ENCODE peak calls at places on chromosome 22, in five cellular contexts. One of them, this sample, is unnamed.

GRCh38 chr22:27183474-27183873 is 526.1 kb downstream of the MIAT start:
- DNase-seq in G401: no peak
- DNase-seq in activated CD4-positive, alpha-beta T cell treated with anti-CD3 and anti-CD28 coated beads, Interleukin-2, amount 10 ng/mL, durations not matched to agents 7 days and 5 days: no peak
- DNase-seq in T-helper 2 cell: no peak
- DNase-seq in Peyer's patch: no peak
- DNase-seq in this sample: no peak

GRCh38 chr22:44587004-44587793 is 89.2 kb upstream of the RTL6 start:
- DNase-seq in G401: peak
- DNase-seq in activated CD4-positive, alpha-beta T cell treated with anti-CD3 and anti-CD28 coated beads, Interleukin-2, amount 10 ng/mL, durations not matched to agents 7 days and 5 days: peak
- DNase-seq in T-helper 2 cell: no peak
- DNase-seq in Peyer's patch: no peak
- DNase-seq in this sample: no peak

GRCh38 chr22:32649515-32650200 is 151.8 kb upstream of the TIMP3 start:
- DNase-seq in G401: no peak
- DNase-seq in activated CD4-positive, alpha-beta T cell treated with anti-CD3 and anti-CD28 coated beads, Interleukin-2, amount 10 ng/mL, durations not matched to agents 7 days and 5 days: no peak
- DNase-seq in T-helper 2 cell: no peak
- DNase-seq in Peyer's patch: no peak
- DNase-seq in this sample: no peak

GRCh38 chr22:30397656-30398635 is 1.1 kb downstream of the SEC14L2 start:
- DNase-seq in G401: peak
- DNase-seq in activated CD4-positive, alpha-beta T cell treated with anti-CD3 and anti-CD28 coated beads, Interleukin-2, amount 10 ng/mL, durations not matched to agents 7 days and 5 days: no peak
- DNase-seq in T-helper 2 cell: no peak
- DNase-seq in Peyer's patch: no peak
- DNase-seq in this sample: no peak

GRCh38 chr22:33984211-33984610 is 63.9 kb upstream of the LARGE1 start:
- DNase-seq in G401: no peak
- DNase-seq in activated CD4-positive, alpha-beta T cell treated with anti-CD3 and anti-CD28 coated beads, Interleukin-2, amount 10 ng/mL, durations not matched to agents 7 days and 5 days: no peak
- DNase-seq in T-helper 2 cell: no peak
- DNase-seq in Peyer's patch: no peak
- DNase-seq in this sample: no peak

GRCh38 chr22:48477031-48477721 is 1350.5 kb downstream of the BRD1 start:
- DNase-seq in G401: peak
- DNase-seq in activated CD4-positive, alpha-beta T cell treated with anti-CD3 and anti-CD28 coated beads, Interleukin-2, amount 10 ng/mL, durations not matched to agents 7 days and 5 days: no peak
- DNase-seq in T-helper 2 cell: no peak
- DNase-seq in Peyer's patch: no peak
- DNase-seq in this sample: no peak

GRCh38 chr22:30313527-30314385 is 13.0 kb downstream of the TBC1D10A start:
- DNase-seq in G401: no peak
- DNase-seq in activated CD4-positive, alpha-beta T cell treated with anti-CD3 and anti-CD28 coated beads, Interleukin-2, amount 10 ng/mL, durations not matched to agents 7 days and 5 days: no peak
- DNase-seq in T-helper 2 cell: no peak
- DNase-seq in Peyer's patch: no peak
- DNase-seq in this sample: no peak

GRCh38 chr22:47484960-47485571 is 722.6 kb downstream of the TBC1D22A start:
- DNase-seq in G401: no peak
- DNase-seq in activated CD4-positive, alpha-beta T cell treated with anti-CD3 and anti-CD28 coated beads, Interleukin-2, amount 10 ng/mL, durations not matched to agents 7 days and 5 days: no peak
- DNase-seq in T-helper 2 cell: no peak
- DNase-seq in Peyer's patch: no peak
- DNase-seq in this sample: no peak

GRCh38 chr22:36336246-36337182 is 51.3 kb downstream of the MYH9 start:
- DNase-seq in G401: peak
- DNase-seq in activated CD4-positive, alpha-beta T cell treated with anti-CD3 and anti-CD28 coated beads, Interleukin-2, amount 10 ng/mL, durations not matched to agents 7 days and 5 days: no peak
- DNase-seq in T-helper 2 cell: no peak
- DNase-seq in Peyer's patch: no peak
- DNase-seq in this sample: no peak

GRCh38 chr22:24146190-24146616 is 35.1 kb upstream of the SUSD2 start:
- DNase-seq in G401: no peak
- DNase-seq in activated CD4-positive, alpha-beta T cell treated with anti-CD3 and anti-CD28 coated beads, Interleukin-2, amount 10 ng/mL, durations not matched to agents 7 days and 5 days: peak
- DNase-seq in T-helper 2 cell: no peak
- DNase-seq in Peyer's patch: peak
- DNase-seq in this sample: peak

GRCh38 chr22:19892249-19892879 is 37.7 kb upstream of the GNB1L start:
- DNase-seq in G401: no peak
- DNase-seq in activated CD4-positive, alpha-beta T cell treated with anti-CD3 and anti-CD28 coated beads, Interleukin-2, amount 10 ng/mL, durations not matched to agents 7 days and 5 days: peak
- DNase-seq in T-helper 2 cell: peak
- DNase-seq in Peyer's patch: peak
- DNase-seq in this sample: no peak

GRCh38 chr22:37804502-37804885 is 3.2 kb upstream of the GCAT start:
- DNase-seq in G401: no peak
- DNase-seq in activated CD4-positive, alpha-beta T cell treated with anti-CD3 and anti-CD28 coated beads, Interleukin-2, amount 10 ng/mL, durations not matched to agents 7 days and 5 days: no peak
- DNase-seq in T-helper 2 cell: no peak
- DNase-seq in Peyer's patch: no peak
- DNase-seq in this sample: no peak

GRCh38 chr22:31126128-31126868 is 3.5 kb downstream of the INPP5J start:
- DNase-seq in G401: no peak
- DNase-seq in activated CD4-positive, alpha-beta T cell treated with anti-CD3 and anti-CD28 coated beads, Interleukin-2, amount 10 ng/mL, durations not matched to agents 7 days and 5 days: no peak
- DNase-seq in T-helper 2 cell: no peak
- DNase-seq in Peyer's patch: no peak
- DNase-seq in this sample: no peak

GRCh38 chr22:41557401-41558240 is 3.2 kb upstream of the CSDC2 start:
- DNase-seq in G401: peak
- DNase-seq in activated CD4-positive, alpha-beta T cell treated with anti-CD3 and anti-CD28 coated beads, Interleukin-2, amount 10 ng/mL, durations not matched to agents 7 days and 5 days: no peak
- DNase-seq in T-helper 2 cell: no peak
- DNase-seq in Peyer's patch: peak
- DNase-seq in this sample: peak

GRCh38 chr22:38740754-38741153 is 15.0 kb downstream of the SUN2 start:
- DNase-seq in G401: peak
- DNase-seq in activated CD4-positive, alpha-beta T cell treated with anti-CD3 and anti-CD28 coated beads, Interleukin-2, amount 10 ng/mL, durations not matched to agents 7 days and 5 days: no peak
- DNase-seq in T-helper 2 cell: no peak
- DNase-seq in Peyer's patch: no peak
- DNase-seq in this sample: no peak

GRCh38 chr22:26174280-26174679 is 5.0 kb downstream of the SEZ6L start:
- DNase-seq in G401: peak
- DNase-seq in activated CD4-positive, alpha-beta T cell treated with anti-CD3 and anti-CD28 coated beads, Interleukin-2, amount 10 ng/mL, durations not matched to agents 7 days and 5 days: no peak
- DNase-seq in T-helper 2 cell: no peak
- DNase-seq in Peyer's patch: no peak
- DNase-seq in this sample: no peak

GRCh38 chr22:47565607-47566006 is 803.2 kb downstream of the TBC1D22A start:
- DNase-seq in G401: no peak
- DNase-seq in activated CD4-positive, alpha-beta T cell treated with anti-CD3 and anti-CD28 coated beads, Interleukin-2, amount 10 ng/mL, durations not matched to agents 7 days and 5 days: no peak
- DNase-seq in T-helper 2 cell: no peak
- DNase-seq in Peyer's patch: no peak
- DNase-seq in this sample: no peak

GRCh38 chr22:49763696-49764095 is 64.0 kb downstream of the BRD1 start:
- DNase-seq in G401: no peak
- DNase-seq in activated CD4-positive, alpha-beta T cell treated with anti-CD3 and anti-CD28 coated beads, Interleukin-2, amount 10 ng/mL, durations not matched to agents 7 days and 5 days: no peak
- DNase-seq in T-helper 2 cell: no peak
- DNase-seq in Peyer's patch: no peak
- DNase-seq in this sample: no peak

GRCh38 chr22:43881091-43882061 is 10.4 kb downstream of the PNPLA5 start:
- DNase-seq in G401: no peak
- DNase-seq in activated CD4-positive, alpha-beta T cell treated with anti-CD3 and anti-CD28 coated beads, Interleukin-2, amount 10 ng/mL, durations not matched to agents 7 days and 5 days: no peak
- DNase-seq in T-helper 2 cell: no peak
- DNase-seq in Peyer's patch: no peak
- DNase-seq in this sample: no peak

GRCh38 chr22:19360300-19360792 is 68.8 kb upstream of the CLTCL1 start:
- DNase-seq in G401: no peak
- DNase-seq in activated CD4-positive, alpha-beta T cell treated with anti-CD3 and anti-CD28 coated beads, Interleukin-2, amount 10 ng/mL, durations not matched to agents 7 days and 5 days: no peak
- DNase-seq in T-helper 2 cell: no peak
- DNase-seq in Peyer's patch: no peak
- DNase-seq in this sample: no peak

GRCh38 chr22:19022755-19023154 is 86.7 kb upstream of the PRODH start:
- DNase-seq in G401: no peak
- DNase-seq in activated CD4-positive, alpha-beta T cell treated with anti-CD3 and anti-CD28 coated beads, Interleukin-2, amount 10 ng/mL, durations not matched to agents 7 days and 5 days: no peak
- DNase-seq in T-helper 2 cell: no peak
- DNase-seq in Peyer's patch: no peak
- DNase-seq in this sample: no peak

GRCh38 chr22:50243704-50244419 is 961 bp downstream of the TUBGCP6 start:
- DNase-seq in G401: no peak
- DNase-seq in activated CD4-positive, alpha-beta T cell treated with anti-CD3 and anti-CD28 coated beads, Interleukin-2, amount 10 ng/mL, durations not matched to agents 7 days and 5 days: peak
- DNase-seq in T-helper 2 cell: no peak
- DNase-seq in Peyer's patch: no peak
- DNase-seq in this sample: no peak

GRCh38 chr22:39405346-39406085 is 5.9 kb downstream of the TAB1 start:
- DNase-seq in G401: peak
- DNase-seq in activated CD4-positive, alpha-beta T cell treated with anti-CD3 and anti-CD28 coated beads, Interleukin-2, amount 10 ng/mL, durations not matched to agents 7 days and 5 days: no peak
- DNase-seq in T-helper 2 cell: no peak
- DNase-seq in Peyer's patch: no peak
- DNase-seq in this sample: no peak

GRCh38 chr22:19666663-19667593 is 47.4 kb upstream of the SEPTIN5 start:
- DNase-seq in G401: no peak
- DNase-seq in activated CD4-positive, alpha-beta T cell treated with anti-CD3 and anti-CD28 coated beads, Interleukin-2, amount 10 ng/mL, durations not matched to agents 7 days and 5 days: no peak
- DNase-seq in T-helper 2 cell: no peak
- DNase-seq in Peyer's patch: no peak
- DNase-seq in this sample: no peak

GRCh38 chr22:31343235-31344191 is 2.6 kb downstream of the PATZ1 start:
- DNase-seq in G401: peak
- DNase-seq in activated CD4-positive, alpha-beta T cell treated with anti-CD3 and anti-CD28 coated beads, Interleukin-2, amount 10 ng/mL, durations not matched to agents 7 days and 5 days: no peak
- DNase-seq in T-helper 2 cell: no peak
- DNase-seq in Peyer's patch: peak
- DNase-seq in this sample: no peak

GRCh38 chr22:49178246-49179005 is 649.2 kb downstream of the BRD1 start:
- DNase-seq in G401: no peak
- DNase-seq in activated CD4-positive, alpha-beta T cell treated with anti-CD3 and anti-CD28 coated beads, Interleukin-2, amount 10 ng/mL, durations not matched to agents 7 days and 5 days: no peak
- DNase-seq in T-helper 2 cell: no peak
- DNase-seq in Peyer's patch: no peak
- DNase-seq in this sample: no peak

This sample was measured in MM.1S.